ENCODE peak calls at places on chromosomes 13 and 19, in six cellular contexts. U, A, P, G, V and Q are unnamed samples.

GRCh38 chr19:5406816-5407215 is 48.4 kb upstream of the ZNRF4 start:
- DNase-seq in U (no peak), A (no peak), P (no peak), G (no peak), V (no peak), Q (no peak)

GRCh38 chr19:46181386-46181774 is 33.3 kb downstream of the IGFL2 start:
- DNase-seq in U (no peak), A (peak; percentile 75), P (no peak), G (peak; percentile 12), V (no peak), Q (no peak)

GRCh38 chr13:87680298-87680697 is 9.1 kb downstream of the SLITRK5 start:
- DNase-seq in U (peak; percentile 52), A (no peak), P (no peak), G (peak; percentile 40), V (no peak), Q (no peak)

GRCh38 chr13:42041684-42042035 is 6.8 kb upstream of the DGKH start:
- DNase-seq in U (peak; percentile 65), A (peak; percentile 89), P (peak; percentile 69), G (no peak), V (no peak), Q (peak; percentile 64)

GRCh38 chr19:45450042-45450380 is 17.8 kb upstream of the FOSB start:
- DNase-seq in U (no peak), A (no peak), P (no peak), G (no peak), V (no peak), Q (no peak)

GRCh38 chr19:18961767-18962423 is 20.9 kb upstream of the HOMER3 start:
- DNase-seq in U (no peak), A (no peak), P (no peak), G (no peak), V (no peak), Q (no peak)

GRCh38 chr19:51272183-51272817 is 21.4 kb downstream of the SIGLECL1 start:
- DNase-seq in U (no peak), A (no peak), P (no peak), G (no peak), V (no peak), Q (no peak)

GRCh38 chr13:55307909-55308308 is 1832.8 kb upstream of the PRR20A start:
- DNase-seq in U (no peak), A (no peak), P (no peak), G (no peak), V (no peak), Q (no peak)

GRCh38 chr19:10602330-10603083 is 15.4 kb upstream of the AP1M2 start:
- DNase-seq in U (peak; percentile 91), A (peak; percentile 97), P (peak; percentile 98), G (peak; percentile 72), V (no peak), Q (peak; percentile 98)

DNA sequence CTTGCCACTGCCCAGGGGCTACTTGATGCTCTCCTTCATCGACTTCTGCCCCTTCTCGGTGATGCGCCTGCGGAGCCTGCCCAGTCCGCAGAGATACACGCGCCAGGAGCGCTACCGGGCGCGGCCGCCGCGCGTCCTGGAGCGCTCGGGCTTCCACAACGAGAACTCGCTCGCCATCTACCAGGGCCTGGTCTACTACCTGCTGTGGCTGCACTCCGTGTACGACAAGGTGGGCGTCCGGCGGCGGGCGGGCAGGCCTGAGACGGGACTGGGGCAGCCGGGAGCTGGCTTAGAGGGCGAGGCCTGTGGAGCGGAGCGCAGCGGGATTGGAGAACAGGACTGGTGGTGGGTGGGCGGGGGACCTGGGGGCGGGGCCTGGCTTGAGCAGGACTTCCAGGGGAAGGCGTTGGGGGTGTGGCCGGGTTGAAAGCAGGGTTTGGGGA is 12.7 kb upstream of the PSMD8 start:
- DNase-seq in U (peak; percentile 77), A (peak; percentile 92), P (peak; percentile 87), G (peak; percentile 50), V (no peak), Q (peak; percentile 85)
- TF ChIP-seq CTCF in U (no peak), A (no peak), P (peak; percentile 19), G (peak; percentile 5), V (no peak), Q (no peak)

DNA sequence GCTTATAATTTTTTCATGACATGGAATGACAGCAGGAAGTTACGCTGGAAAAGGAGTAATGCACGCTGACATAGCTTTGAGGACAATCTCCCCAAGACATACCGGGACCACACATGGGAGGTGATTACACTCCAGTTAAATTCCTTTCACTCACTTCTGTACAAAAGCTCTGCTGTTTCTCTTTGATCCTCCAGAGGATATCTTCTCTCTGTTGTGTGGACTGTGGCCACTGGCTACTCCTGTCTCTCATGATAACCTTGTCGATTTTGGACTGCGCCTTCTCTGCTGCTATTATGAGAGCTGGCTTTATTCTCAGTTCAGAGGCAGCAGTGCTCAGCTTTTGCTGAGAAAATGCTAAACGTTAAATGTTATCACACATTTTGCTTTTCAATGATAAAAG is 464.6 kb downstream of the FGF9 start:
- DNase-seq in U (no peak), A (no peak), P (no peak), G (no peak), V (no peak), Q (no peak)
- TF ChIP-seq CTCF in U (no peak), A (no peak), P (no peak), G (no peak), V (no peak), Q (no peak)

GRCh38 chr19:16026756-16027155 is 49.5 kb upstream of the TPM4 start:
- DNase-seq in U (no peak), A (no peak), P (no peak), G (no peak), V (no peak), Q (no peak)

GRCh38 chr19:16024266-16025107 is 51.8 kb upstream of the TPM4 start:
- DNase-seq in U (no peak), A (no peak), P (no peak), G (no peak), V (no peak), Q (no peak)

GRCh38 chr19:16026131-16026530 is 50.2 kb upstream of the TPM4 start:
- DNase-seq in U (no peak), A (no peak), P (no peak), G (no peak), V (no peak), Q (no peak)

GRCh38 chr19:16023558-16023915 is 52.8 kb upstream of the TPM4 start:
- DNase-seq in U (no peak), A (peak; percentile 76), P (no peak), G (no peak), V (no peak), Q (no peak)

GRCh38 chr19:16025108-16026101 is 50.9 kb upstream of the TPM4 start:
- DNase-seq in U (peak; percentile 29), A (no peak), P (no peak), G (peak; percentile 19), V (peak; percentile 19), Q (no peak)
- TF ChIP-seq CTCF in U (no peak), A (no peak), P (peak; percentile 34), G (peak; percentile 40), V (peak; percentile 67), Q (no peak)

DNA sequence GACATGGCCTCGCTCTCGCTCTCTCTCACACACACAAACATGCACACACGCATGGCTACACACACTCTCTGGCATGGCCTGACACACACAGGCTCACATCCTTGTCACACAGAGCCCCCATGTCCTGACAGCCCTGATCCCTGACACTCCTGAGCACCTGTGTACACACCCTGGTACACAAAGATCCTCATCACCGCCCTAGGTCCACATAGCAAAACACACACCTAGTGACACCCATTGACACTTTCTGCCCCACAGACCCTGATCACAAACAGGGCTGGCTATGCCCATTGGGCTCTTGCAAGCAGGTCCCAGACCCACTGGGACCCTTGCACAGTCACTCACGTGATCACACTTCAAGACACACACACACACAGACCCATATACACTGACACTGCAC is 4.0 kb upstream of the NFIX start:
- DNase-seq in U (no peak), A (peak; percentile 76), P (no peak), G (no peak), V (no peak), Q (no peak)
- TF ChIP-seq CTCF in U (no peak), A (no peak), P (no peak), G (no peak), V (no peak), Q (no peak)